ENCODE peak calls at places on chromosomes 16 and 17, in six cellular contexts. Y is OCI-LY7, Z is neural progenitor cell, V is caudate nucleus, L is brain pericyte, O is kidney glomerular epithelial cell. T is an unnamed sample.

GRCh38 chr16:78513838-78514237 is 414.4 kb downstream of the WWOX start:
- DNase-seq in Y (no peak), Z (no peak), V (no peak), L (no peak), O (no peak), T (no peak)

GRCh38 chr17:2181206-2181983 is 122.2 kb downstream of the SMG6 start:
- DNase-seq in Y (no peak), Z (peak), V (peak), L (no peak), O (peak), T (no peak)

GRCh38 chr17:76585048-76585648 is 512 bp downstream of the ST6GALNAC2 start:
- DNase-seq in Y (no peak), Z (peak), V (no peak), L (no peak), O (no peak), T (no peak)

GRCh38 chr16:22388101-22388644 is 13.8 kb upstream of the CDR2 start:
- DNase-seq in Y (no peak), Z (no peak), V (no peak), L (no peak), O (no peak), T (no peak)

GRCh38 chr16:84603115-84603816 is 14.6 kb downstream of the COTL1 start:
- DNase-seq in Y (no peak), Z (no peak), V (no peak), L (peak), O (peak), T (peak)

GRCh38 chr17:27414686-27415085 is 41.6 kb upstream of the KSR1 start:
- DNase-seq in Y (no peak), Z (no peak), V (no peak), L (no peak), O (no peak), T (no peak)

GRCh38 chr16:76535-77272 is 1.3 kb upstream of the MPG start:
- DNase-seq in Y (peak), Z (no peak), V (no peak), L (no peak), O (peak), T (no peak)

GRCh38 chr17:19753049-19753444 is 4.9 kb upstream of the ALDH3A1 start:
- DNase-seq in Y (no peak), Z (no peak), V (peak), L (peak), O (peak), T (peak)

GRCh38 chr17:74430385-74430705 is 1.5 kb upstream of the GPRC5C start:
- DNase-seq in Y (no peak), Z (no peak), V (no peak), L (no peak), O (no peak), T (no peak)

GRCh38 chr17:81517009-81517338 is 4.4 kb upstream of the ACTG1 start:
- DNase-seq in Y (no peak), Z (no peak), V (no peak), L (no peak), O (no peak), T (no peak)

GRCh38 chr16:31423801-31424200 is 4.4 kb downstream of the COX6A2 start:
- DNase-seq in Y (no peak), Z (no peak), V (no peak), L (no peak), O (no peak), T (no peak)

GRCh38 chr17:30429155-30429554 is 48.1 kb upstream of the GOSR1 start:
- DNase-seq in Y (no peak), Z (no peak), V (no peak), L (no peak), O (peak), T (no peak)

GRCh38 chr17:6135996-6136395 is 65.8 kb downstream of the WSCD1 start:
- DNase-seq in Y (no peak), Z (no peak), V (no peak), L (no peak), O (no peak), T (no peak)

GRCh38 chr16:24838554-24839266 is 7.1 kb upstream of the SLC5A11 start:
- DNase-seq in Y (no peak), Z (no peak), V (peak), L (no peak), O (peak), T (no peak)

GRCh38 chr16:3909791-3910583 is 29.5 kb upstream of the CREBBP start:
- DNase-seq in Y (no peak), Z (peak), V (no peak), L (no peak), O (no peak), T (no peak)

GRCh38 chr16:63287411-63287810 is 1251.2 kb upstream of the CDH8 start:
- DNase-seq in Y (no peak), Z (no peak), V (no peak), L (no peak), O (no peak), T (no peak)

GRCh38 chr16:1770328-1771071 is 843 bp downstream of the NME3 start:
- DNase-seq in Y (peak), Z (peak), V (peak), L (no peak), O (peak), T (no peak)

GRCh38 chr16:67865318-67865717 is 7.5 kb upstream of the EDC4 start:
- DNase-seq in Y (peak), Z (peak), V (no peak), L (no peak), O (no peak), T (no peak)

GRCh38 chr16:89601906-89602272 is 11.6 kb upstream of the DPEP1 start:
- DNase-seq in Y (no peak), Z (no peak), V (no peak), L (no peak), O (no peak), T (no peak)

GRCh38 chr16:57268804-57269800 is 15.4 kb downstream of the PLLP start:
- DNase-seq in Y (no peak), Z (no peak), V (no peak), L (no peak), O (no peak), T (no peak)

GRCh38 chr17:40633871-40634270 is 13.7 kb downstream of the SMARCE1 start:
- DNase-seq in Y (no peak), Z (no peak), V (no peak), L (no peak), O (no peak), T (no peak)

GRCh38 chr17:77316191-77316641 is 175.4 kb downstream of the SEC14L1 start:
- DNase-seq in Y (no peak), Z (peak), V (no peak), L (peak), O (peak), T (no peak)

GRCh38 chr17:55731586-55732250 is 9.1 kb upstream of the TMEM100 start:
- DNase-seq in Y (no peak), Z (peak), V (no peak), L (peak), O (no peak), T (no peak)

GRCh38 chr16:53611151-53611802 is 92.4 kb downstream of the RPGRIP1L start:
- DNase-seq in Y (no peak), Z (no peak), V (no peak), L (no peak), O (no peak), T (no peak)

GRCh38 chr17:59418732-59419166 is 87.3 kb downstream of the YPEL2 start:
- DNase-seq in Y (no peak), Z (no peak), V (no peak), L (no peak), O (no peak), T (no peak)

GRCh38 chr17:40551091-40551873 is 14.0 kb downstream of the CCR7 start:
- DNase-seq in Y (no peak), Z (no peak), V (no peak), L (peak), O (peak), T (no peak)

GRCh38 chr17:64020068-64020766 is at the start of gene ICAM2:
- DNase-seq in Y (peak), Z (no peak), V (no peak), L (no peak), O (peak), T (no peak)

GRCh38 chr17:2090804-2091534 is 36.1 kb downstream of the HIC1 start:
- DNase-seq in Y (no peak), Z (peak), V (no peak), L (no peak), O (peak), T (peak)

GRCh38 chr17:49003557-49004511 is 6.6 kb downstream of the IGF2BP1 start:
- DNase-seq in Y (no peak), Z (peak), V (no peak), L (no peak), O (no peak), T (no peak)

GRCh38 chr17:76709077-76709950 is 1.5 kb downstream of the MXRA7 start:
- DNase-seq in Y (no peak), Z (peak), V (no peak), L (no peak), O (peak), T (peak)

GRCh38 chr17:56142325-56142724 is 10.9 kb upstream of the ANKFN1 start:
- DNase-seq in Y (no peak), Z (no peak), V (no peak), L (no peak), O (no peak), T (no peak)

GRCh38 chr16:86384263-86384649 is 126.1 kb upstream of the FOXF1 start:
- DNase-seq in Y (no peak), Z (no peak), V (no peak), L (no peak), O (no peak), T (no peak)

GRCh38 chr17:81710514-81711308 is 1.4 kb upstream of the SLC25A10 start:
- DNase-seq in Y (peak), Z (peak), V (no peak), L (no peak), O (no peak), T (no peak)

GRCh38 chr16:57152096-57153093 is 33.4 kb downstream of the PSME3IP1 start:
- DNase-seq in Y (no peak), Z (no peak), V (no peak), L (no peak), O (no peak), T (no peak)

GRCh38 chr16:54443352-54443751 is 156.8 kb upstream of the IRX3 start:
- DNase-seq in Y (no peak), Z (no peak), V (no peak), L (no peak), O (no peak), T (no peak)

GRCh38 chr17:6160188-6160555 is 90.0 kb downstream of the WSCD1 start:
- DNase-seq in Y (no peak), Z (no peak), V (no peak), L (no peak), O (no peak), T (no peak)

GRCh38 chr17:58084317-58084981 is 1.2 kb downstream of the DYNLL2 start:
- DNase-seq in Y (peak), Z (peak), V (no peak), L (no peak), O (peak), T (no peak)

GRCh38 chr16:88468289-88469129 is 15.4 kb downstream of the ZFPM1 start:
- DNase-seq in Y (peak), Z (peak), V (no peak), L (no peak), O (no peak), T (peak)

GRCh38 chr17:8222630-8223355 is 12.4 kb upstream of the AURKB start:
- DNase-seq in Y (peak), Z (peak), V (peak), L (peak), O (peak), T (peak)

GRCh38 chr16:73040735-73041402 is 7.1 kb downstream of the ZFHX3 start:
- DNase-seq in Y (no peak), Z (no peak), V (no peak), L (no peak), O (no peak), T (no peak)

T was measured in HFF-Myc.